ENCODE peak calls at places on chromosomes 2 and 18, in seven cellular contexts. V is HCT116, O is GM23248, K is SK-N-SH, R is A549, G is fibroblast of lung, J is IMR-90. A is an unnamed sample.

GRCh38 chr2:221822416-221822815 is 250.3 kb upstream of the EPHA4 start:
- DNase-seq in J (no peak), V (no peak), R (no peak), G (no peak), K (no peak), O (peak), A (no peak)

GRCh38 chr2:106144621-106145331 is 49.3 kb downstream of the UXS1 start:
- DNase-seq in G (no peak), O (no peak), K (no peak), V (no peak), J (no peak), R (no peak), A (no peak)

GRCh38 chr18:36977121-36977520 is 148.2 kb downstream of the KIAA1328 start:
- DNase-seq in G (no peak), K (no peak), R (no peak), J (no peak), V (no peak), O (no peak), A (no peak)

GRCh38 chr2:100365434-100365833 is 43.1 kb upstream of the LONRF2 start:
- DNase-seq in J (peak), O (peak), G (peak), K (no peak), V (peak), R (no peak), A (no peak)

GRCh38 chr2:12709207-12709522 is 7.6 kb upstream of the TRIB2 start:
- DNase-seq in G (no peak), J (no peak), R (no peak), O (no peak), V (no peak), K (no peak), A (no peak)

GRCh38 chr2:214322662-214323061 is 88.2 kb upstream of the VWC2L start:
- DNase-seq in K (no peak), O (peak), V (no peak), G (no peak), R (no peak), J (peak), A (no peak)

GRCh38 chr2:235343156-235343774 is 150.6 kb upstream of the AGAP1 start:
- DNase-seq in R (no peak), V (no peak), O (no peak), K (no peak), J (no peak), G (no peak), A (no peak)

GRCh38 chr2:43178055-43178598 is 48.3 kb downstream of the ZFP36L2 start:
- DNase-seq in J (no peak), K (no peak), V (no peak), O (no peak), G (no peak), R (no peak), A (no peak)

GRCh38 chr2:1992280-1992679 is 248.0 kb upstream of the PXDN start:
- DNase-seq in K (no peak), O (no peak), J (no peak), V (no peak), G (no peak), R (no peak), A (no peak)

GRCh38 chr2:26744953-26745352 is 19.1 kb upstream of the SLC35F6 start:
- DNase-seq in V (no peak), J (no peak), K (peak), O (no peak), G (no peak), R (no peak), A (no peak)

GRCh38 chr2:228556707-228557106 is 375.2 kb upstream of the SPHKAP start:
- DNase-seq in K (no peak), G (peak), V (no peak), J (peak), R (no peak), O (peak), A (peak)

GRCh38 chr2:82675186-82675585 is 1783.9 kb downstream of the SUCLG1 start:
- DNase-seq in G (peak), V (no peak), J (no peak), R (no peak), O (no peak), K (no peak), A (no peak)

GRCh38 chr2:96962567-96963203 is 23.7 kb downstream of the FAM178B start:
- DNase-seq in G (no peak), K (no peak), R (no peak), J (no peak), V (no peak), O (no peak), A (no peak)

GRCh38 chr18:59156316-59156715 is 16.6 kb downstream of the SEC11C start:
- DNase-seq in R (no peak), J (no peak), K (no peak), G (no peak), O (no peak), V (no peak), A (no peak)

GRCh38 chr2:162211747-162212146 is 31.5 kb downstream of the FAP start:
- DNase-seq in V (no peak), O (no peak), K (no peak), G (no peak), J (no peak), R (no peak), A (no peak)

DNA sequence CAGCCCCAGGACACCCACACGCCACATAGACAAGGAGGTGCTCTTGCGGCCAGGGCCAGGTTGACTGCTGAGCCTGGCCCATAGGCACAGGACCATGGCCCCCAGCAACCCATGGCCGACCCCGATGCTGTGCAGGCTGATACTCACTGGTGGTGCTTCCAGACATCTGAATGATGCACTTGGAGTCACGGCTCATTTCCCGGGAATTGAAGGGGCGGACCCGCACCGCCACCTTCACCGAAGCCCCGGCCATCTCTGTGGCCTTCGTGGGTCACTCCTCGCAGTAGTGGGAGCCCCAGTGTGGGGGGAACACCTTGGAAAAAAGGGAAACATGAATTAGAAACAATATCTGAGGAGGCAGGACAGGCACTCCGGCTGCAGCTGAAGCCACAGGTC is 22.5 kb downstream of the KIF1A start:
- DNase-seq in K (no peak), R (no peak), J (no peak), O (no peak), V (no peak), G (no peak), A (no peak)
- H3K4me2 ChIP-seq in K (no peak), R (no peak), J (no peak), O (no peak), V (no peak), G (no peak), A (no peak)

GRCh38 chr2:150171065-150171548 is 316.4 kb downstream of the RND3 start:
- DNase-seq in J (no peak), V (no peak), O (no peak), K (no peak), G (no peak), R (no peak), A (no peak)

GRCh38 chr2:150168596-150168995 is 318.9 kb downstream of the RND3 start:
- DNase-seq in V (no peak), G (peak), O (peak), R (no peak), K (no peak), J (peak), A (no peak)

GRCh38 chr2:150167711-150168110 is 319.8 kb downstream of the RND3 start:
- DNase-seq in K (no peak), R (peak), O (peak), J (peak), G (peak), V (no peak), A (no peak)

GRCh38 chr2:150165988-150166965 is 321.2 kb downstream of the RND3 start:
- DNase-seq in V (no peak), J (no peak), K (no peak), O (no peak), R (peak), G (peak), A (no peak)

GRCh38 chr2:150169230-150169629 is 318.2 kb downstream of the RND3 start:
- DNase-seq in G (peak), V (no peak), K (no peak), R (no peak), J (peak), O (peak), A (no peak)
- H3K4me3 ChIP-seq in G (no peak), V (no peak), K (no peak), R (no peak), J (no peak), O (no peak), A (no peak)

GRCh38 chr18:63161728-63162195 is 157.8 kb downstream of the BCL2 start:
- DNase-seq in O (peak), K (no peak), R (peak), J (peak), V (no peak), G (peak), A (peak)

GRCh38 chr18:63159590-63159989 is 160.0 kb downstream of the BCL2 start:
- DNase-seq in O (no peak), J (no peak), R (no peak), V (no peak), G (no peak), K (no peak), A (no peak)

GRCh38 chr18:63161032-63161727 is 158.4 kb downstream of the BCL2 start:
- DNase-seq in O (no peak), J (no peak), V (no peak), G (no peak), K (no peak), R (no peak), A (peak)

GRCh38 chr18:63158676-63159291 is 160.8 kb downstream of the BCL2 start:
- DNase-seq in K (no peak), V (no peak), G (no peak), J (no peak), O (no peak), R (no peak), A (peak)

GRCh38 chr18:63160172-63160995 is 159.2 kb downstream of the BCL2 start:
- DNase-seq in K (no peak), G (no peak), R (no peak), J (no peak), O (no peak), V (no peak), A (peak)
- H3K27ac ChIP-seq in K (peak), G (no peak), R (no peak), J (no peak), O (no peak), V (no peak), A (peak)

DNA sequence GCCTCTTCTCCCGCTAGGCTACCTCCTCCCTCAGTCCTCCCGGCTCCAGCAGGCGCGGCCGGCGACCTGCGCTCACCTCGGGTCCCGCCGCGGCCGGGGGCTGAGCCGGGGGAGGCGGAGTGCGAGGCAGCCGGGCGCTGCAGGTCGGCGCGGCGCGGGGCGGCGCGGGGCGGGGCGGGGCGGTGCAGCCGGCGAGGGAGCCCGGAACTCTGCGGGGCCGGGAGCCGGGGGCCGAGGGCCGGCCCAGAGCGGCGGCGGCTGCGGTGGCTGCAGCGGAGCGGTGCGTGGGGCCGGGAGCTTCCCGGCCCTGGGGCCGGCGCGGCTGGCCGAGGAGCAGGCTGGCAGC is 437 bp downstream of the ACVR1 start:
- DNase-seq in K (no peak), G (no peak), V (no peak), J (no peak), R (peak), O (peak), A (no peak)
- H3K4me2 ChIP-seq in K (peak), G (peak), V (peak), J (peak), R (peak), O (peak), A (peak)

GRCh38 chr2:98821629-98822135 is 90.8 kb upstream of the MGAT4A start:
- DNase-seq in R (no peak), V (no peak), K (no peak), G (no peak), J (no peak), O (no peak), A (no peak)
- H3K4me3 ChIP-seq in R (no peak), V (no peak), K (no peak), G (no peak), J (no peak), O (no peak), A (no peak)

GRCh38 chr2:86673011-86673410 is 47.1 kb upstream of the RMND5A start:
- DNase-seq in R (no peak), O (no peak), G (no peak), K (no peak), J (no peak), V (no peak), A (no peak)

GRCh38 chr2:86675611-86676015 is 44.5 kb upstream of the RMND5A start:
- DNase-seq in J (no peak), R (no peak), O (no peak), K (no peak), V (peak), G (no peak), A (peak)

GRCh38 chr2:86672027-86672545 is 48.0 kb upstream of the RMND5A start:
- DNase-seq in J (no peak), G (no peak), K (no peak), O (no peak), R (no peak), V (no peak), A (no peak)

GRCh38 chr2:86675104-86675503 is 45.0 kb upstream of the RMND5A start:
- DNase-seq in R (no peak), J (no peak), K (no peak), O (no peak), G (no peak), V (no peak), A (no peak)

GRCh38 chr2:86673976-86674670 is 46.0 kb upstream of the RMND5A start:
- DNase-seq in O (no peak), K (no peak), J (no peak), V (no peak), R (no peak), G (no peak), A (no peak)
- H3K27ac ChIP-seq in O (no peak), K (no peak), J (no peak), V (no peak), R (no peak), G (no peak), A (no peak)

GRCh38 chr2:144456680-144457079 is 63.2 kb downstream of the ZEB2 start:
- DNase-seq in V (no peak), J (peak), G (peak), R (peak), K (no peak), O (peak), A (peak)
- H3K4me2 ChIP-seq in V (no peak), J (no peak), G (no peak), R (peak), K (no peak), O (peak), A (peak)

GRCh38 chr2:123144082-123144481 is 881.0 kb upstream of the CNTNAP5 start:
- DNase-seq in O (no peak), R (no peak), G (no peak), K (no peak), V (no peak), J (no peak), A (no peak)
- H3K4me3 ChIP-seq in O (no peak), R (no peak), G (no peak), K (no peak), V (no peak), J (no peak), A (no peak)